ENCODE peak calls at places on chromosome 12, in six cellular contexts. One of them, this sample, is unnamed.

GRCh38 chr12:47121146-47121545 is 41.4 kb upstream of the AMIGO2 start:
- DNase-seq in GM12878: no peak
- DNase-seq in H1: no peak
- DNase-seq in SK-N-SH: no peak
- DNase-seq in A549: no peak
- DNase-seq in K562: no peak
- DNase-seq in this sample: peak

GRCh38 chr12:19912996-19913395 is 455.3 kb upstream of the PDE3A start:
- DNase-seq in A549: no peak
- DNase-seq in SK-N-SH: no peak
- DNase-seq in H1: no peak
- DNase-seq in K562: no peak
- DNase-seq in GM12878: no peak
- DNase-seq in this sample: no peak

GRCh38 chr12:55619352-55620138 is 17.1 kb upstream of the OR10P1 start:
- DNase-seq in K562: peak
- DNase-seq in GM12878: peak
- DNase-seq in SK-N-SH: peak
- DNase-seq in A549: peak
- DNase-seq in H1: peak
- DNase-seq in this sample: peak

GRCh38 chr12:24226745-24227350 is 277.4 kb upstream of the SOX5 start:
- DNase-seq in SK-N-SH: no peak
- DNase-seq in K562: no peak
- DNase-seq in H1: no peak
- DNase-seq in GM12878: no peak
- DNase-seq in A549: no peak
- DNase-seq in this sample: peak

GRCh38 chr12:127293507-127294310 is 973.3 kb upstream of the TMEM132C start:
- DNase-seq in GM12878: no peak
- DNase-seq in K562: peak
- DNase-seq in H1: peak
- DNase-seq in SK-N-SH: peak
- DNase-seq in A549: peak
- DNase-seq in this sample: peak

GRCh38 chr12:53251477-53252348 is 16.4 kb upstream of the ESPL1 start:
- DNase-seq in A549: peak
- DNase-seq in K562: peak
- DNase-seq in GM12878: peak
- DNase-seq in H1: no peak
- DNase-seq in SK-N-SH: peak
- DNase-seq in this sample: peak

GRCh38 chr12:3730111-3730510 is 22.8 kb downstream of the CRACR2A start:
- DNase-seq in A549: no peak
- DNase-seq in K562: no peak
- DNase-seq in SK-N-SH: no peak
- DNase-seq in H1: no peak
- DNase-seq in GM12878: no peak
- DNase-seq in this sample: no peak

GRCh38 chr12:57452937-57453509 is 2.1 kb upstream of the INHBE start:
- DNase-seq in H1: no peak
- DNase-seq in GM12878: no peak
- DNase-seq in SK-N-SH: peak
- DNase-seq in K562: peak
- DNase-seq in A549: peak
- DNase-seq in this sample: peak

GRCh38 chr12:77116277-77116676 is 50.9 kb upstream of the E2F7 start:
- DNase-seq in GM12878: no peak
- DNase-seq in A549: no peak
- DNase-seq in H1: no peak
- DNase-seq in K562: no peak
- DNase-seq in SK-N-SH: no peak
- DNase-seq in this sample: peak

GRCh38 chr12:112904571-112904970 is 2.2 kb upstream of the OAS1 start:
- DNase-seq in H1: no peak
- DNase-seq in K562: no peak
- DNase-seq in GM12878: no peak
- DNase-seq in A549: no peak
- DNase-seq in SK-N-SH: no peak
- DNase-seq in this sample: no peak

GRCh38 chr12:668092-668481 is 4.8 kb upstream of the NINJ2 start:
- DNase-seq in GM12878: no peak
- DNase-seq in K562: no peak
- DNase-seq in A549: no peak
- DNase-seq in H1: no peak
- DNase-seq in SK-N-SH: no peak
- DNase-seq in this sample: no peak
- TF ChIP-seq RFX5 in GM12878: no peak
- TF ChIP-seq RFX5 in K562: no peak
- TF ChIP-seq RFX5 in A549: no peak
- TF ChIP-seq RFX5 in H1: no peak
- TF ChIP-seq RFX5 in SK-N-SH: no peak
- TF ChIP-seq RFX5 in this sample: no peak

GRCh38 chr12:96985515-96986362 is 78.7 kb downstream of the NEDD1 start:
- DNase-seq in H1: no peak
- DNase-seq in A549: peak
- DNase-seq in GM12878: no peak
- DNase-seq in K562: peak
- DNase-seq in SK-N-SH: no peak
- DNase-seq in this sample: no peak
- TF ChIP-seq RFX5 in H1: no peak
- TF ChIP-seq RFX5 in A549: no peak
- TF ChIP-seq RFX5 in GM12878: no peak
- TF ChIP-seq RFX5 in K562: no peak
- TF ChIP-seq RFX5 in SK-N-SH: no peak
- TF ChIP-seq RFX5 in this sample: no peak

GRCh38 chr12:124391340-124392261 is 96.7 kb downstream of the RFLNA start:
- DNase-seq in H1: no peak
- DNase-seq in K562: peak
- DNase-seq in GM12878: peak
- DNase-seq in A549: no peak
- DNase-seq in SK-N-SH: no peak
- DNase-seq in this sample: peak
- TF ChIP-seq RFX5 in H1: no peak
- TF ChIP-seq RFX5 in K562: no peak
- TF ChIP-seq RFX5 in GM12878: no peak
- TF ChIP-seq RFX5 in A549: no peak
- TF ChIP-seq RFX5 in SK-N-SH: no peak
- TF ChIP-seq RFX5 in this sample: no peak

GRCh38 chr12:15289192-15289591 is 33.1 kb upstream of the PTPRO start:
- DNase-seq in GM12878: no peak
- DNase-seq in A549: no peak
- DNase-seq in SK-N-SH: no peak
- DNase-seq in K562: no peak
- DNase-seq in H1: no peak
- DNase-seq in this sample: no peak
- TF ChIP-seq RFX5 in GM12878: no peak
- TF ChIP-seq RFX5 in A549: no peak
- TF ChIP-seq RFX5 in SK-N-SH: no peak
- TF ChIP-seq RFX5 in K562: no peak
- TF ChIP-seq RFX5 in H1: no peak
- TF ChIP-seq RFX5 in this sample: no peak

This sample was measured in IMR-90.